ENCODE peak calls at places on chromosomes 6 and 20, in four cellular contexts. B is GDM1, I is left ventricle myocardium superior, M is testis. W is an unnamed sample.

GRCh38 chr6:129432738-129433137 is 277.2 kb downstream of the ARHGAP18 start:
- DNase-seq in B (no peak), I (no peak), M (no peak), W (peak)

GRCh38 chr6:20092071-20092566 is 120.2 kb downstream of the MBOAT1 start:
- DNase-seq in B (peak), M (no peak), I (no peak), W (peak)

GRCh38 chr20:54267510-54268003 is 59.7 kb downstream of the PFDN4 start:
- DNase-seq in M (no peak), I (no peak), B (no peak), W (peak)

GRCh38 chr6:98292812-98293211 is 541.6 kb upstream of the POU3F2 start:
- DNase-seq in M (no peak), I (no peak), B (no peak), W (no peak)

GRCh38 chr20:32697608-32698007 is 23.9 kb upstream of the C20orf203 start:
- DNase-seq in B (no peak), I (no peak), M (no peak), W (no peak)

GRCh38 chr6:125020385-125020784 is 58.1 kb downstream of the RNF217 start:
- DNase-seq in I (no peak), M (no peak), B (no peak), W (no peak)

GRCh38 chr6:33208089-33208967 is at the start of gene RING1:
- DNase-seq in I (peak), B (peak), M (peak), W (peak)

GRCh38 chr20:12012241-12013222 is 94.8 kb downstream of the BTBD3 start:
- DNase-seq in M (peak), B (peak), I (no peak), W (peak)

GRCh38 chr20:37308098-37309050 is 18.9 kb downstream of the MANBAL start:
- DNase-seq in M (no peak), I (no peak), B (no peak), W (no peak)

GRCh38 chr6:12585497-12585958 is 131.0 kb upstream of the PHACTR1 start:
- DNase-seq in B (no peak), I (peak), M (no peak), W (no peak)

GRCh38 chr20:15045246-15045645 is 707.8 kb upstream of the FLRT3 start:
- DNase-seq in I (peak), B (no peak), M (peak), W (no peak)

GRCh38 chr6:134247271-134247833 is 70.6 kb downstream of the SGK1 start:
- DNase-seq in I (no peak), M (no peak), B (no peak), W (no peak)

GRCh38 chr20:47205577-47206123 is 150.8 kb downstream of the ZMYND8 start:
- DNase-seq in B (peak), M (peak), I (peak), W (peak)

GRCh38 chr6:137970368-137970767 is 103.3 kb downstream of the TNFAIP3 start:
- DNase-seq in I (no peak), M (no peak), B (no peak), W (no peak)

GRCh38 chr6:31831350-31832215 is 4.0 kb downstream of the HSPA1B start:
- DNase-seq in I (no peak), B (no peak), M (no peak), W (no peak)

GRCh38 chr20:63534831-63535651 is 2.1 kb downstream of the PTK6 start:
- DNase-seq in I (no peak), B (no peak), M (no peak), W (no peak)